ENCODE peak calls at places on chromosomes 11 and 22, in five cellular contexts. Y, J, I, U and V are unnamed samples.

GRCh38 chr22:46602025-46602424 is 18.2 kb upstream of the GRAMD4 start:
- DNase-seq in Y (no peak), J (no peak), I (no peak), U (no peak), V (no peak)

GRCh38 chr11:45610627-45611026 is 54.8 kb downstream of the CHST1 start:
- DNase-seq in Y (no peak), J (peak), I (no peak), U (no peak), V (no peak)

GRCh38 chr22:49873228-49873940 is 19.7 kb downstream of the ZBED4 start:
- DNase-seq in Y (no peak), J (no peak), I (no peak), U (no peak), V (no peak)

GRCh38 chr11:64334764-64335741 is 5.0 kb upstream of the CCDC88B start:
- DNase-seq in Y (peak), J (no peak), I (peak), U (peak), V (peak)

GRCh38 chr11:34890812-34891211 is 25.4 kb downstream of the APIP start:
- DNase-seq in Y (no peak), J (no peak), I (no peak), U (no peak), V (peak)

GRCh38 chr11:95456704-95457491 is 225.9 kb upstream of the SESN3 start:
- DNase-seq in Y (no peak), J (no peak), I (no peak), U (no peak), V (no peak)

GRCh38 chr11:71147331-71147730 is 105.0 kb downstream of the SHANK2 start:
- DNase-seq in Y (no peak), J (no peak), I (peak), U (no peak), V (no peak)

GRCh38 chr22:28841111-28841510 is 40.7 kb upstream of the XBP1 start:
- DNase-seq in Y (no peak), J (no peak), I (no peak), U (no peak), V (no peak)

GRCh38 chr11:79090191-79090590 is 350.6 kb downstream of the TENM4 start:
- DNase-seq in Y (no peak), J (no peak), I (no peak), U (no peak), V (no peak)

GRCh38 chr11:107562647-107563208 is 2.8 kb downstream of the ALKBH8 start:
- DNase-seq in Y (no peak), J (no peak), I (no peak), U (no peak), V (no peak)

GRCh38 chr11:11406652-11407051 is 53.6 kb upstream of the CSNK2A3 start:
- DNase-seq in Y (no peak), J (no peak), I (no peak), U (no peak), V (no peak)

GRCh38 chr11:33043221-33043833 is 4.0 kb downstream of the TCP11L1 start:
- DNase-seq in Y (no peak), J (no peak), I (no peak), U (no peak), V (no peak)

GRCh38 chr11:45021692-45022130 is 71.0 kb upstream of the TP53I11 start:
- DNase-seq in Y (peak), J (peak), I (peak), U (no peak), V (no peak)

GRCh38 chr22:50531546-50532352 is 1.9 kb upstream of the TYMP start:
- DNase-seq in Y (no peak), J (peak), I (peak), U (no peak), V (no peak)

GRCh38 chr22:49530671-49531532 is 296.8 kb downstream of the BRD1 start:
- DNase-seq in Y (no peak), J (no peak), I (no peak), U (no peak), V (no peak)

GRCh38 chr22:46929689-46930225 is 167.3 kb downstream of the TBC1D22A start:
- DNase-seq in Y (no peak), J (no peak), I (no peak), U (peak), V (no peak)

GRCh38 chr11:125464671-125465070 is 31.4 kb downstream of the FEZ1 start:
- DNase-seq in Y (no peak), J (no peak), I (no peak), U (no peak), V (no peak)

GRCh38 chr22:22391543-22391942 is 117.0 kb downstream of the ZNF280B start:
- DNase-seq in Y (no peak), J (no peak), I (no peak), U (no peak), V (no peak)

GRCh38 chr11:71485063-71485399 is 32.0 kb downstream of the NADSYN1 start:
- DNase-seq in Y (no peak), J (no peak), I (no peak), U (no peak), V (no peak)

GRCh38 chr22:32628626-32629587 is 154.3 kb downstream of the FBXO7 start:
- DNase-seq in Y (no peak), J (no peak), I (no peak), U (no peak), V (no peak)

GRCh38 chr11:119445850-119446249 is 22.9 kb upstream of the THY1 start:
- DNase-seq in Y (no peak), J (no peak), I (no peak), U (no peak), V (no peak)

GRCh38 chr11:2379471-2380174 is 2.5 kb downstream of the CD81 start:
- DNase-seq in Y (peak), J (peak), I (no peak), U (no peak), V (no peak)

GRCh38 chr22:44638966-44639739 is 62.9 kb upstream of the PRR5 start:
- DNase-seq in Y (no peak), J (no peak), I (peak), U (no peak), V (no peak)

GRCh38 chr11:2737876-2738275 is 38.1 kb upstream of the KCNQ1OT1 start:
- DNase-seq in Y (no peak), J (peak), I (no peak), U (no peak), V (no peak)

GRCh38 chr22:35910013-35910860 is 118.4 kb downstream of the RBFOX2 start:
- DNase-seq in Y (no peak), J (no peak), I (no peak), U (no peak), V (no peak)

GRCh38 chr11:8863838-8864237 is 47.2 kb upstream of the AKIP1 start:
- DNase-seq in Y (no peak), J (no peak), I (no peak), U (peak), V (no peak)

GRCh38 chr11:94806436-94806835 is 38.3 kb downstream of the AMOTL1 start:
- DNase-seq in Y (no peak), J (no peak), I (no peak), U (no peak), V (no peak)

GRCh38 chr11:91846664-91847063 is 378.0 kb upstream of the FAT3 start:
- DNase-seq in Y (no peak), J (no peak), I (no peak), U (no peak), V (no peak)

GRCh38 chr11:94793002-94793401 is 24.8 kb downstream of the AMOTL1 start:
- DNase-seq in Y (no peak), J (no peak), I (no peak), U (no peak), V (no peak)

GRCh38 chr11:72015511-72016061 is 16.9 kb downstream of the IL18BP start:
- DNase-seq in Y (peak), J (no peak), I (no peak), U (peak), V (no peak)

GRCh38 chr22:31162015-31162765 is 2.2 kb downstream of the RNF185 start:
- DNase-seq in Y (no peak), J (no peak), I (no peak), U (no peak), V (no peak)

GRCh38 chr11:9895016-9895415 is 231.1 kb downstream of the SWAP70 start:
- DNase-seq in Y (no peak), J (no peak), I (no peak), U (no peak), V (no peak)

GRCh38 chr22:33526434-33527107 is 393.7 kb downstream of the LARGE1 start:
- DNase-seq in Y (no peak), J (no peak), I (no peak), U (no peak), V (no peak)

GRCh38 chr11:111730031-111730430 is 36.2 kb downstream of the PPP2R1B start:
- DNase-seq in Y (no peak), J (no peak), I (no peak), U (no peak), V (no peak)

GRCh38 chr11:119584193-119585037 is 144.6 kb downstream of the NECTIN1 start:
- DNase-seq in Y (peak), J (peak), I (no peak), U (peak), V (no peak)

GRCh38 chr22:29674121-29674520 is 45.7 kb upstream of the CABP7 start:
- DNase-seq in Y (no peak), J (no peak), I (no peak), U (no peak), V (no peak)

GRCh38 chr11:117198613-117199012 is 557 bp upstream of the TAGLN start:
- DNase-seq in Y (no peak), J (peak), I (no peak), U (no peak), V (no peak)

GRCh38 chr11:117199061-117199915 is at the start of gene TAGLN:
- DNase-seq in Y (no peak), J (peak), I (peak), U (no peak), V (peak)

GRCh38 chr11:117195761-117196160 is 3.4 kb upstream of the TAGLN start:
- DNase-seq in Y (no peak), J (peak), I (no peak), U (no peak), V (no peak)

GRCh38 chr11:117197006-117197405 is 2.2 kb upstream of the TAGLN start:
- DNase-seq in Y (no peak), J (peak), I (no peak), U (no peak), V (no peak)

GRCh38 chr11:117197516-117198456 is 1.4 kb upstream of the TAGLN start:
- DNase-seq in Y (peak), J (peak), I (peak), U (no peak), V (no peak)
- H3K4me3 ChIP-seq in Y (no peak), J (no peak), I (peak), U (no peak), V (no peak)

DNA sequence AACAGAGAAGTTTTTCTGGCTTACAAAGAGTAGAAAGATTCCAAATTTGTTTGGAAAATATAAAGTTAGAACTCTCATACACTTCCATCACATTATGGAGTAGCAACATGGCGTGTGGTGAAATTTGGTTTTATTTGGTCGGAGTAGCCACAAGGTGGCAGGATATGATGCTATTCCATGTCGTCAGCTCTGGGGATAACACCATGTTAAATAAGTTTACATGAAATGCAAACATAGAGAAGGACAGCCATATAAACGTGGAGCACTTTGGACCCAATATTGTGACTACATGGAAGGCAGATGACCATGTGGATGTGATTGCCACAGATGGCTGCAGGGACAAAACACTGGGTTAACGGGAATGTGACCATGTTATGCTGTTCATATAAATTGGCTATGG is 21.1 kb downstream of the OR5M11 start:
- DNase-seq in Y (no peak), J (no peak), I (no peak), U (no peak), V (no peak)
- TF ChIP-seq CTCF in Y (no peak), J (no peak), I (no peak), U (peak), V (no peak)

GRCh38 chr11:66411323-66411722 is 9.5 kb upstream of the NPAS4 start:
- DNase-seq in Y (no peak), J (no peak), I (no peak), U (no peak), V (no peak)
- H3K4me3 ChIP-seq in Y (no peak), J (no peak), I (peak), U (no peak), V (no peak)

DNA sequence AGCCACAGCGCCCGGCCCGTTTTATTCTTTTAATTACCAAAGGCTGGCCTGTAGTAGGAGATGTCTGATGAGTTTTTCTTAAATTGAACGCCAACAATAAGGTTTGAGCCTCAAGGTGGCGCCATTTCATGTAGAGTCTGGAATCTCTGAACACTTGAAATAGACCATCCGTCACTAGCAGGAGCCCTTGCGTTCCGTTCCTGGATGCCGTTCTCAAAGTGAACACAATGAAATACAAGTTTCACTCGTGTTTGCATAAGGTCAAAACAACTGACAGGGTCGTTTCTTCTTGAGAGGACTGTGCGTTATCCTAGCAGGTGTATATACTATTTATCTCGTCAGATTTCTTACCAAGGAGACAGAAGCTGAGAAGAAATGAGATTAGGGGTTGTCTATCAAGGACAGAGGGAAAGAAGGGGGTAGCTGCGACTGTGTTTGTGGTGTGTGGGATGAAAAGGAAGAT is 18.7 kb upstream of the SCGB1D1 start:
- DNase-seq in Y (peak), J (peak), I (no peak), U (peak), V (peak)
- TF ChIP-seq CTCF in Y (peak), J (peak), I (peak), U (peak), V (peak)

GRCh38 chr11:68028802-68029475 is 1.5 kb upstream of the NDUFS8 start:
- DNase-seq in Y (no peak), J (no peak), I (no peak), U (no peak), V (no peak)
- H3K4me3 ChIP-seq in Y (no peak), J (no peak), I (no peak), U (no peak), V (no peak)

DNA sequence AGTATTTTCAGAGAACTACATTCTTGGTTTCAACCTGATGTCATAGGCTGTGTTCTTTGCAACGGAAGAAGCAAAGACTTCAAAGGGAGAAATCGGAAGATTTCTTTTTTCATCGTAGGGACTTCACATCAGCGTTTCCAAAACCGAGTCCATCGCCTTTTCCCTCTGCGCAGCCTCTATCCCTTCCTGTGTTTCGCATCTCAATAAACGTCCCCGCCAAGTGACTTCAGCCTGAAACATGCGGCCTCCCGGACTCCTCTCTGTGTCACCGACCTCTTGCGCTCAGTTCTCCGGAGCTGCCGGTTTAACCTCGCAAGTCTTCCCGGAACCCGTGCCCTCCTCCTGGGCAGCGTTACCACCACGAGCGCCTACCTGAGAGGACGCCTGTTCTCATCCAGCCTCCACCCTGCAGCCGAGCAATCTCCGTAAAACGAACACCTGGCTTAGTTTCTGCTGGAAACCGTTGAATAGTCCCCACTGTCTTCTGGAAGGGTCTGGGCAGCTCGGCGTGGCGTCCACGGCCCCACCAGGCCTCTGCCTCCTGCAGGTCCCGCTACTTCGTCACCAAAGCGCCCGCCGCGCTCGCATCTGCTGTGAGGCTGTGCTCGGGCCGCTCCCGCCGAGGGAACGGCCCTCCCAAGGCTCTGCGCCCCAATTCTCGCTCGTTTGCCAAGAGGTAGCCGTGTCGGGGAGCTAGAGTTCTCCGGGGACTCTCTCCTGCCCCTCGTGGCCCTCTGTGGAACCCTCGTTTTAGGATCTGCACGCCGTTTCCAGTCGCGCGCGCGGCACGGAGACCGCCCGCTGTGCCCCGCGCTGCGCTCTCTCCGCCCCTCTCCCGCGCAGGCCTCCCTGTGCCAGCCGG is at the start of gene GLB1L3:
- DNase-seq in Y (peak), J (no peak), I (no peak), U (no peak), V (no peak)
- TF ChIP-seq CTCF in Y (peak), J (no peak), I (no peak), U (peak), V (peak)

GRCh38 chr11:49851971-49852389 is 100.2 kb upstream of the OR4C13 start:
- DNase-seq in Y (peak), J (no peak), I (no peak), U (no peak), V (no peak)

DNA sequence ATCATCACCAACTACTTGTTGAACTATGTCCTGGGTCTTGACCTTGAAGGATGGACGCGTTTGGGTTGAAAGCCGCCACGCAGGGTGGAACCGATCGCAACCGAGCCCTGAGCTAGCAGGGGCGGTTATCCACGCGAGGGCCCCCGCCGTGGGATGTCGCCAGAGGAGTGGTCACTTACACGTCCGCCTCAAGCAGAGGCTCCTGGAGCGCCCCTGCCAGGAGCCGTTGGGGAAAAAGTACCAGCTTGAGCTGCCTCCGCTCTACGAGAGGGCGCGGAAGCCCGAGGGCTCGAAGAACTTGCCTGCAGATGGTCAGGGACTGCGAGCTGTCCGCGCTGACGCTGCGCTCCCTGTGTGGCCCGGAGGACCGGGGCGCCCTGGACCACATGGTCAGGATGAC is 100.7 kb upstream of the OR4C13 start:
- DNase-seq in Y (no peak), J (no peak), I (no peak), U (no peak), V (no peak)
- H3K4me3 ChIP-seq in Y (no peak), J (no peak), I (no peak), U (no peak), V (no peak)

GRCh38 chr22:23750374-23750743 is 553 bp downstream of the ZNF70 start:
- DNase-seq in Y (no peak), J (no peak), I (no peak), U (no peak), V (no peak)

GRCh38 chr22:23752090-23752691 is 1.3 kb upstream of the ZNF70 start:
- DNase-seq in Y (no peak), J (no peak), I (no peak), U (no peak), V (no peak)

GRCh38 chr22:23751441-23751996 is 607 bp upstream of the ZNF70 start:
- DNase-seq in Y (peak), J (no peak), I (no peak), U (no peak), V (no peak)

GRCh38 chr22:23749747-23750373 is 1.1 kb downstream of the ZNF70 start:
- DNase-seq in Y (no peak), J (no peak), I (no peak), U (no peak), V (no peak)

DNA sequence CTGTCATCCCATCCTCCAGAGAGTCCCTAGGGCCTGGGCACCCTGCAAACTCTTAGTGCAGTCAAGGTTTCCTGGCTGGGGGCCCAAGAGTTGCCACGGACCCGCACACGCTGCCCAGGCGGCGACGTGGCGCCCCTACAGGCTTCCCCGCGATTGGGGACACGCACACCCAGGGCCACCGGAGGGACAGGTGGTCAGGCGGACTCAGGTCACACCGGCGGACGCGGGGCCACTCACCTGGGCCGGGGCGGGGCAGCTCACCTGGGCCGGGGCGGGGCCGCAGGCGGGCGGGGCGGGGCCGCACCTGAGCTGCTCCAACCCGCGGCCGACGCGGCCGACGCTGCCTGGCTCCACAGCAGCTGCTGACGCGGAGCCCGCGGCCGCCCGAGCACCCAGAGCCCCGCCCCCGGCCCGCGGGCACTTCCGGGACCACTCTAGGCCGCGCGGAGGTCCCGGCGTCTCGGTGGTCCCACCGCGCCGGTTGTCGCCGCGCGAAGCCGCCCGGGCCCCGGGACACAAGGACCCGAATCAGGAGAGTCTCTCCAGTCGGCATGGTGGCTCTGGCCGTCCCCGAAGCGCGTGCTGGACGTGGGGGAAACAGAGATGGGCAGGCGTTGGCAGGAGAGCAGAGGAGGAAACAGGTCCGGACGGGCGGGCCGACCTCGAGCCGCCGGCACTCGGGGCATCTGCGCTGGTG is at the start of gene ZNF70:
- DNase-seq in Y (peak), J (peak), I (peak), U (no peak), V (no peak)
- TF ChIP-seq CTCF in Y (peak), J (no peak), I (no peak), U (peak), V (peak)